ENCODE peak calls at places on chromosome 3, in eight cellular contexts. J is fibroblast of lung, D is transverse colon, X is BJ, W is AG09309, O is AG10803, L is fibroblast of mammary gland, H is stomach. U is an unnamed sample.
A peak's percentile ranks its signal among the peaks of the same experiment; 100 is the strongest.

GRCh38 chr3:183278479-183279088 is 25.5 kb downstream of the B3GNT5 start:
- DNase-seq in L (peak; percentile 95), D (no peak), J (no peak), W (no peak), O (no peak), H (no peak), X (no peak), U (no peak)

GRCh38 chr3:13157986-13158385 is 84.8 kb upstream of the IQSEC1 start:
- DNase-seq in D (no peak), J (no peak), H (no peak), X (no peak), O (no peak), W (no peak), L (no peak), U (no peak)

GRCh38 chr3:115279939-115280338 is 132.9 kb upstream of the ZBTB20 start:
- DNase-seq in D (no peak), X (peak; percentile 38), L (peak; percentile 71), W (peak; percentile 69), H (no peak), O (peak; percentile 86), J (peak; percentile 71), U (no peak)

GRCh38 chr3:52526151-52526561 is 7.5 kb downstream of the NT5DC2 start:
- DNase-seq in L (no peak), W (no peak), X (no peak), H (no peak), D (no peak), J (no peak), O (no peak), U (no peak)

GRCh38 chr3:120604382-120604781 is 8.2 kb downstream of the NDUFB4 start:
- DNase-seq in L (no peak), O (no peak), X (no peak), H (no peak), D (no peak), W (no peak), J (no peak), U (no peak)

GRCh38 chr3:46496745-46497555 is 826 bp upstream of the RTP3 start:
- DNase-seq in J (no peak), L (no peak), W (no peak), X (no peak), H (no peak), O (no peak), D (peak; percentile 52), U (no peak)

GRCh38 chr3:69927571-69927970 is 72.0 kb upstream of the SAMMSON start:
- DNase-seq in W (no peak), J (no peak), D (no peak), X (no peak), H (no peak), L (no peak), O (no peak), U (no peak)

GRCh38 chr3:51696954-51697353 is 9.9 kb upstream of the GRM2 start:
- DNase-seq in J (no peak), W (no peak), X (no peak), D (no peak), O (no peak), H (no peak), L (no peak), U (no peak)

GRCh38 chr3:37964716-37965115 is 25.9 kb upstream of the VILL start:
- DNase-seq in H (no peak), J (no peak), O (no peak), X (no peak), D (no peak), W (no peak), L (no peak), U (no peak)

GRCh38 chr3:45132568-45133211 is 13.5 kb downstream of the CDCP1 start:
- DNase-seq in W (no peak), D (no peak), O (peak; percentile 58), L (no peak), X (no peak), J (peak; percentile 60), H (no peak), U (no peak)

GRCh38 chr3:188468672-188469071 is 314.7 kb downstream of the LPP start:
- DNase-seq in H (no peak), L (peak; percentile 68), J (peak; percentile 63), D (peak; percentile 56), O (peak; percentile 64), W (no peak), X (no peak), U (no peak)

GRCh38 chr3:153853163-153853562 is 268.0 kb upstream of the ARHGEF26 start:
- DNase-seq in H (no peak), D (no peak), L (no peak), X (no peak), W (no peak), J (no peak), O (no peak), U (no peak)

GRCh38 chr3:123317716-123318115 is 116.0 kb downstream of the SEC22A start:
- DNase-seq in H (no peak), L (no peak), W (no peak), D (no peak), O (no peak), X (no peak), J (no peak), U (no peak)

GRCh38 chr3:49668414-49668797 is 5.7 kb upstream of the APEH start:
- DNase-seq in O (no peak), D (no peak), L (no peak), W (no peak), H (no peak), J (no peak), X (no peak), U (no peak)

GRCh38 chr3:101890716-101891115 is 41.4 kb downstream of the NFKBIZ start:
- DNase-seq in O (peak; percentile 53), W (no peak), J (peak; percentile 92), X (peak; percentile 61), L (peak; percentile 72), H (no peak), D (no peak), U (no peak)

GRCh38 chr3:65551945-65552344 is 486.8 kb downstream of the MAGI1 start:
- DNase-seq in L (no peak), W (no peak), D (no peak), J (no peak), O (no peak), X (no peak), H (no peak), U (no peak)

GRCh38 chr3:65549626-65549959 is 489.1 kb downstream of the MAGI1 start:
- DNase-seq in D (no peak), J (no peak), O (no peak), H (no peak), W (no peak), X (no peak), L (no peak), U (no peak)

GRCh38 chr3:65550137-65550536 is 488.6 kb downstream of the MAGI1 start:
- DNase-seq in X (no peak), L (no peak), H (no peak), W (no peak), D (no peak), J (no peak), O (no peak), U (no peak)

GRCh38 chr3:65545429-65545828 is 493.3 kb downstream of the MAGI1 start:
- DNase-seq in J (peak; percentile 50), O (peak; percentile 43), L (peak; percentile 28), H (no peak), D (no peak), W (peak; percentile 17), X (no peak), U (no peak)

DNA sequence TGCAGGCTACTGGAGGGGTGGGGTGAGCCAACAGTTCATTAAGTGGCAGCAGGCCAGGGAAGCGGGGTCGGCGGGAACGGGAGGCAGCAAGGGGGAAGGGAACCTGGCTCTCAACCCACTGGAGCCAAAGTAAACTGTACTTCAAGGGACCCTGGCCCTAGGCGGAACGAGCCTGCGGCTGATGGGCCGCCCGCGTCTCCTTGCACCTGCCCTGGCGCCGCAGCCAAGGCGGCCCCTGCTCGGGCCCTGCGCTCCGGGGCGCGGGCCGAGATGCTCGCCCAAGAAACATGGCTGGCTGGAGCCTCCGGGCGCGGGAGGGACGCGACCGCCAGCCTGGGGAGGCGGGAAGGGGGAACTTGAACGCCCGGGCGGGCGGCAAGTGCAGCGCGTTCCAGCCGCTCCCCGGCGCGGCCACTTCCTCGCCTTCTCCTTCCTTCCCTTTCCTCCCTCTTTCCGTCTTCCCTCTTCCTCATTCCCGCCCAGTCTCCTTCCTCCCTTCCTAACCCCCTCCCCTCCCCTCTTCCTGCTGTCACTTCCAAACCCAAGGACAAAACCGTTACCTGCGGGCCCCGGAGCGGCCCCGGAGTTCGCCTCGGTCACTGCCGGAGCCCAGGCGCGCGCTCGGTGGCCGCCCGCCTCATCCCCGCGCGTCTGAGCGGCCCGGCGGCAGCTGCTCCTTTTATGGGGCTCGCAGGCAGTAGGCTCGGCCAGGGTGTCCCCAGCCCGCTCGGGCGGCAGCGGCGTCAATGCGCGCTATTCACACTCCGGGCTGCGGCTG is 489.7 kb downstream of the MAGI1 start:
- DNase-seq in D (peak; percentile 23), X (no peak), O (no peak), J (peak; percentile 33), H (no peak), W (no peak), L (no peak), U (no peak)
- H3K4me3 ChIP-seq in D (peak overlapping the region; percentile 31), X (peak overlapping the region; percentile 58), O (peak overlapping the region; percentile 54), J (peak overlapping the region; percentile 38), H (peak overlapping the region; percentile 55), W (peak overlapping the region; percentile 48), L (peak overlapping the region; percentile 36), U (peak overlapping the region; percentile 59)

GRCh38 chr3:10289785-10290355 is 2.9 kb downstream of the GHRL start:
- DNase-seq in H (no peak), D (no peak), L (no peak), W (no peak), J (no peak), O (no peak), X (no peak), U (no peak)
- TF ChIP-seq CTCF in H (no peak), D (no peak), L (no peak), W (no peak), J (no peak), O (no peak), X (no peak), U (no peak)

DNA sequence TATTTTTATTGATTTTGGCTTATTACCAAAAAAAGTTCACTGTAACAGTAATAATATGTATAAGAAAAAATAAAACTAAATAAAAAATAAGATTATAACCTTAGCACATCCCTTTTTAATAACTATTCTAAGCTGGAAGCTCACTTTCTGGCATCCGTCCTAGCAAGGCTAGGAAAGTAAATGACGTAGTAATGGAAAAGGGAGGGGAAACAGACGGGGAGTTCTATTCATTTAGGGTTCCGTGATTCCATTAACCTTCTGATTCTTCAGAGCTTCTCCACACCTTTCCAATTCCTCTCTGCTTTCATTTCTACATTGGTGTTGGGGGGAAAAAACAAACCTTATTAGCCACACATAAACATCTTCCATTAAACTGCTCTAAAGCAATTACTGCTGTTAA is 156.6 kb downstream of the FGF12 start:
- DNase-seq in H (no peak), O (no peak), D (no peak), W (no peak), J (peak; percentile 25), X (no peak), L (peak; percentile 37), U (no peak)
- H3K4me3 ChIP-seq in H (peak overlapping the region; percentile 31), O (peak overlapping the region; percentile 41), D (peak overlapping the region; percentile 17), W (peak overlapping the region; percentile 31), J (peak overlapping the region; percentile 60), X (peak overlapping the region; percentile 27), L (peak overlapping the region; percentile 43), U (peak overlapping the region; percentile 27)

DNA sequence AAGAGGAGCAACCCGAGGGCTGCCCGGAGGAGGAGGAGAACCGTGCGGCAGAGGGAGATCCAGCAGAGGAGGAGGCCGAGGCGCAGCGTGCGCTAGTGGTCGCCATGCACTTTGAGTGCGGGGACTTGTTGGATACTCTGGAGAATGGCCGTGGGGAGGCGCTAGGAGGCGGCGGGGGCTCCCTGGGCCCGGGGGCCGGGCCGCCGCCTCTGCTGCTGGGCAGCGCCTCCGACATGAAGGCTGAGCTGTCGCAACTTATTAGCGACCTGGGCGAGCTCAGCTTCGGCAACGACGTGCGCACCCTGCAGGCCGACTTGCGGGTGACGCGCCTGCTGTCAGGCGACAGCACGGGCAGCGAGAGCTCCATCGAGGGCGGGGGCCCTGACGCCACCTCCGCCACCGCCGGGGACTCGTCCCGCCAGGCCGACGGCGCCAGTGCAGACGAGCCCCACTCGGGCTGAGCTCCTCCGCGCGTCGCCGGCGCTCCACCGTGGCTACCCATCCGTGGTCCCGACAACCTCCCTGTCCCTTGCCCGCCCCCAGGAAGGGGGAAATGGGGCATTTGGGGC is 2.0 kb downstream of the FAM43A start:
- DNase-seq in H (peak; percentile 79), O (peak; percentile 66), L (peak; percentile 59), W (no peak), X (no peak), J (peak; percentile 69), D (peak; percentile 86), U (no peak)
- TF ChIP-seq CTCF in H (no peak), O (peak; percentile 31), L (peak; percentile 7), W (peak; percentile 20), X (peak; percentile 32), J (peak; percentile 30), D (peak; percentile 49), U (peak; percentile 36)

U was measured in retinal pigment epithelial cell.